ENCODE peak calls at places on chromosomes 16 and 17, in four cellular contexts. E is activated CD8-positive, alpha-beta T cell treated with anti-CD3 and anti-CD28 coated beads for 36 hours; D is heart right ventricle; O is endothelial cell. I is an unnamed sample.
A peak's percentile ranks its signal among the peaks of the same experiment; 100 is the strongest.

GRCh38 chr16:55949518-55949917 is 74.3 kb upstream of the CES5A start:
- DNase-seq in E (no peak), O (no peak), D (no peak), I (no peak)

GRCh38 chr16:15915555-15916081 is 27.2 kb upstream of the CEP20 start:
- DNase-seq in O (no peak), E (no peak), D (no peak), I (no peak)

GRCh38 chr17:73189417-73190099 is 3.3 kb upstream of the COG1 start:
- DNase-seq in D (no peak), O (peak; percentile 58), E (no peak), I (peak; percentile 61)

GRCh38 chr17:50396261-50397110 is 837 bp downstream of the LRRC59 start:
- DNase-seq in O (no peak), D (peak; percentile 29), E (peak; percentile 58), I (no peak)

GRCh38 chr17:47698749-47699535 is 5.0 kb downstream of the TBKBP1 start:
- DNase-seq in O (peak; percentile 82), E (peak; percentile 88), D (peak; percentile 61), I (peak; percentile 88)

GRCh38 chr16:64997121-64997520 is 124.7 kb downstream of the CDH11 start:
- DNase-seq in O (no peak), D (no peak), E (no peak), I (no peak)

GRCh38 chr17:55735784-55736405 is 13.2 kb upstream of the TMEM100 start:
- DNase-seq in E (peak; percentile 51), O (peak; percentile 37), D (peak; percentile 54), I (no peak)

GRCh38 chr17:33038740-33039139 is 47.1 kb downstream of the SPACA3 start:
- DNase-seq in O (peak; percentile 73), D (peak; percentile 36), E (peak; percentile 34), I (peak; percentile 76)

GRCh38 chr16:66581246-66581952 is 2.1 kb downstream of the CMTM2 start:
- DNase-seq in D (no peak), O (no peak), E (no peak), I (no peak)

GRCh38 chr17:6361733-6362132 is 73.2 kb downstream of the AIPL1 start:
- DNase-seq in O (no peak), E (no peak), D (no peak), I (no peak)

GRCh38 chr17:75778861-75779249 is 5.8 kb upstream of the UNK start:
- DNase-seq in E (peak; percentile 84), O (peak; percentile 65), D (no peak), I (peak; percentile 76)

DNA sequence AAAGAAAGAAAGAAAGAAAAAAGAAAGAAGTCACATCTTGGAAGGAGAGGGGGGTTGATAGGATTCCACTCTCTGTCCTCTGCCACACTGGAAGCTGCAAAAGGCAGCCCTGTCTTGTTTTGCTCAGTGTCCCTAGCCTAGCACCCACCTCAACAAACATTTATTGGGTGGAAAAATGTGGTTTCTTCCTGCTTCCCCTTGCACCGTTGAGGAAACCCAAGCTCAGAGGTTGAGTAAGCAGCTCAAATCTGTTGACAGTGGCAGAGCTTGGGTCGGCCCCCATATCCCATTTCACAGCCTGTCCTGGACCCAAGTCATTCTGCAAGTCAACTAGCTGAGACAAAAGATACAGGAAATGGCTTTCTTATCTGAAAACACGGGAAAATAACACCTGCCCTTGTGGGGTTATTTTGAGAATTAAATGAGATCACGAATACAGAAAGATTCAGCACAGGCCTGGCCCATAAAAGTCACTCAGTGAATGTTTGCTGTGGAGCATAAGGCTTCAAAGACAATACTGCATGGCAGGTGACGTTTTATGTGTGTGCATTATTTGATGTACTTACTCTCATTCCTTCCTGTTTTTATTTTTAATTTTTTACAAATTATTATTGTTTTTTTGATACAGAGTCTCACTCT is 63.6 kb downstream of the SCNN1B start:
- DNase-seq in E (peak; percentile 12), O (peak; percentile 10), D (no peak), I (no peak)
- TF ChIP-seq CTCF in E (no peak), O (no peak), D (no peak), I (no peak)

GRCh38 chr16:47460301-47460754 is 535 bp downstream of the ITFG1 start:
- DNase-seq in E (no peak), D (no peak), O (no peak), I (no peak)

GRCh38 chr16:47459603-47460002 is 1.3 kb downstream of the ITFG1 start:
- DNase-seq in E (no peak), O (no peak), D (no peak), I (no peak)

GRCh38 chr16:47461598-47462266 is 601 bp downstream of the PHKB start:
- DNase-seq in D (peak; percentile 36), O (peak; percentile 54), E (peak; percentile 35), I (no peak)

GRCh38 chr16:47458331-47458730 is 2.5 kb downstream of the ITFG1 start:
- DNase-seq in O (no peak), D (no peak), E (no peak), I (no peak)

GRCh38 chr16:47460755-47461597 is at the start of the genes ITFG1 and PHKB:
- DNase-seq in E (peak; percentile 97), O (peak; percentile 94), D (peak; percentile 93), I (peak; percentile 96)
- TF ChIP-seq CTCF in E (no peak), O (no peak), D (no peak), I (no peak)

DNA sequence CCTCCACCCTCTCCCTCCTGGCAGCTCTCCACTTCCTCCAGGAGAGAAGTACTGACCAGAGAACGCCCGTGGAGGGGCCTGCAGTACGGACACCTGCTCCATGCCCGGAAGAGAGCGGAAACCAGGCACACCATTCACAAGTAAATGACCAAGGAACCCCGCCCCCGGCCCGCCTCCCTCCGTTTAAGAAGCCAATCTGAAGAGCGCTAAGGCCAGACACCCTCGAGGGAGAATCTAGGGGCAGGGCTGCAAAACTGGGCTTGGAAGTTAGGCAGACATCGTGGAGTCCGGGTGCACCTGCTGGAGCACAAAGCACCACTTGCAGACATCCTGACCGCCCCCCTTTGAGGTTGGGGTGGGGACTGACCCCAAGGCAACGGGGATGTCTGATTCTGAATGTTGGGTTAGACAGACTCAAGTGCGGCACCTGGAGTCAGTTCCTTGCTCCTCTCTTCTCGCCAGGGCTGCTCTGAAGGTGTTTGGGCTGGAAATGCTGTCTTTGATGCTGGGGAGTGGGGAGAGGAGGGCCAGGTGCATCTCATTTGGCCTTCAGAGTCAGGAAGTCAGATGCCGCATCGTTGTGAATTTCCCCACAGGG is 964 bp upstream of the FAAP100 start:
- DNase-seq in D (peak; percentile 73), E (peak; percentile 97), O (peak; percentile 59), I (peak; percentile 73)
- TF ChIP-seq CTCF in D (no peak), E (no peak), O (no peak), I (no peak)

GRCh38 chr16:10944249-10945064 is at the start of gene CLEC16A:
- DNase-seq in E (peak; percentile 96), D (peak; percentile 98), O (peak; percentile 98), I (peak; percentile 97)
- TF ChIP-seq CTCF in E (no peak), D (no peak), O (peak; percentile 6), I (peak; percentile 43)

GRCh38 chr17:4733073-4733531 is 1.9 kb downstream of the MED11 start:
- DNase-seq in D (no peak), E (no peak), O (no peak), I (no peak)
- TF ChIP-seq CTCF in D (no peak), E (no peak), O (peak; percentile 9), I (no peak)

GRCh38 chr16:2148714-2149629 is 547 bp downstream of the RAB26 start:
- DNase-seq in D (no peak), O (no peak), E (peak; percentile 58), I (no peak)
- TF ChIP-seq CTCF in D (no peak), O (no peak), E (peak; percentile 37), I (no peak)

DNA sequence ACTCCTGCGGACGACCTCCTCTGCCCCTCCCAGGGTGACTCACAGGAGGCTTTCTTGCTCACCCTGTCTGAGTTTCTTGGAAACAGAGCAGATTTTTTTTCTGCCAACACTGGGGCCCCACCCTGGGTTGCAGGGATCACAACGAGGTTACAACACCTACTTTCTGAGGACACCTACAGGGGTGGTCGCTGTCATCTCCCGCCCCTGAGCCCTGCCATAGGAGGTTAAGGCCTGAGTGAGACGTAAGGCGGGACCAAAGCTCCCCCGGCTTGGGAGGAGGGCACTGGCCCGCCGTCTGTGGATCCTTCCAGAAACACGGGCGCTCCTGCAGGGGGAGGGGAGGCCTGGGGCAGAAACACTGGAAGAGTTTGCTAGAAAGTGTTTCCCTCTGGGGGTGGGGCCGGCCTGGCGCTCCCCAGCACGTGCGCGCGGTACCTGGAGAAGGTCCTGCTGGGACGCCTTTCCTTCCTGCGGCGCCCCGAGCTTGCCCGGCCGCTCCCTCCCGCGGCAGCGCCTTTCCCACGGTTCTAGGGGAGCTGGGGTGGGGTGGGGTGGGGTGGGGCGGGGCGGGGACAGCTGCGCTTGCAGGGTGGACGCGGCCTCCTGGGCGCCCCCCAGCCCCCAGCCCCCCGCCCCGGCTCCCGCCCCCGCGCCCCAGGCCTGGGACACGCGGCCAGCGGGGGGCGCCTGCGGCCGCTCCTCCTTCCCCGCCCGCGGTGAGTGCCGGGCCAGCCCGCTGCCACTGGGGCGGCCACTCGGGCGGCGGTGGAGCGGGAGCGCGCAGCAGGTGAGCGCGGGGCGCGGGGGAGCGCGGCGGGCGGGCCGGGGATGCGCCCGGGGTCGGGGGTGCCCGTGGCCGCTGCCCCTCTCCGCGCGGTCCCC is 20.7 kb upstream of the ADCY7 start:
- DNase-seq in E (peak; percentile 92), O (peak; percentile 30), D (no peak), I (peak; percentile 61)
- TF ChIP-seq CTCF in E (peak; percentile 36), O (no peak), D (no peak), I (peak; percentile 9)

I was measured in glutamatergic neuron.